ENCODE peak calls at places on chromosomes 2 and 18, in four cellular contexts. D, M, R and Y are unnamed samples.

GRCh38 chr2:77228379-77228778 is 293.8 kb downstream of the LRRTM4 start:
- DNase-seq in D (no peak), M (no peak), R (no peak), Y (no peak)

GRCh38 chr2:210558708-210559107 is 2.3 kb downstream of the CPS1 start:
- DNase-seq in D (peak), M (no peak), R (no peak), Y (no peak)

GRCh38 chr2:72367530-72368225 is 220.0 kb upstream of the CYP26B1 start:
- DNase-seq in D (peak), M (peak), R (no peak), Y (peak)

GRCh38 chr2:88452151-88452851 is at the start of gene FOXI3:
- DNase-seq in D (no peak), M (no peak), R (no peak), Y (peak)

GRCh38 chr2:127197475-127198385 is 22.4 kb downstream of the CYP27C1 start:
- DNase-seq in D (peak), M (peak), R (peak), Y (peak)

GRCh38 chr18:79940126-79940813 is 11.2 kb downstream of the SLC66A2 start:
- DNase-seq in D (no peak), M (no peak), R (no peak), Y (peak)

GRCh38 chr18:11989966-11990380 is 8.7 kb downstream of the IMPA2 start:
- DNase-seq in D (no peak), M (no peak), R (no peak), Y (peak)

GRCh38 chr18:45962461-45962860 is 4.7 kb downstream of the EPG5 start:
- DNase-seq in D (no peak), M (peak), R (no peak), Y (no peak)

GRCh38 chr18:49277395-49278036 is 182.9 kb downstream of the DYM start:
- DNase-seq in D (no peak), M (no peak), R (no peak), Y (no peak)

GRCh38 chr2:45788401-45788800 is 136.9 kb downstream of the PRKCE start:
- DNase-seq in D (no peak), M (no peak), R (no peak), Y (no peak)

GRCh38 chr18:12637393-12637792 is 20.5 kb downstream of the SPIRE1 start:
- DNase-seq in D (peak), M (no peak), R (no peak), Y (no peak)

GRCh38 chr2:26607698-26608097 is 33.5 kb downstream of the CIB4 start:
- DNase-seq in D (no peak), M (no peak), R (no peak), Y (no peak)

GRCh38 chr2:2836343-2837070 is 505.4 kb upstream of the MYT1L start:
- DNase-seq in D (no peak), M (no peak), R (no peak), Y (no peak)

GRCh38 chr2:240299710-240300068 is 135.8 kb upstream of the GPC1 start:
- DNase-seq in D (no peak), M (no peak), R (no peak), Y (no peak)

GRCh38 chr2:101818531-101819451 is 121.3 kb downstream of the MAP4K4 start:
- DNase-seq in D (no peak), M (peak), R (no peak), Y (no peak)

DNA sequence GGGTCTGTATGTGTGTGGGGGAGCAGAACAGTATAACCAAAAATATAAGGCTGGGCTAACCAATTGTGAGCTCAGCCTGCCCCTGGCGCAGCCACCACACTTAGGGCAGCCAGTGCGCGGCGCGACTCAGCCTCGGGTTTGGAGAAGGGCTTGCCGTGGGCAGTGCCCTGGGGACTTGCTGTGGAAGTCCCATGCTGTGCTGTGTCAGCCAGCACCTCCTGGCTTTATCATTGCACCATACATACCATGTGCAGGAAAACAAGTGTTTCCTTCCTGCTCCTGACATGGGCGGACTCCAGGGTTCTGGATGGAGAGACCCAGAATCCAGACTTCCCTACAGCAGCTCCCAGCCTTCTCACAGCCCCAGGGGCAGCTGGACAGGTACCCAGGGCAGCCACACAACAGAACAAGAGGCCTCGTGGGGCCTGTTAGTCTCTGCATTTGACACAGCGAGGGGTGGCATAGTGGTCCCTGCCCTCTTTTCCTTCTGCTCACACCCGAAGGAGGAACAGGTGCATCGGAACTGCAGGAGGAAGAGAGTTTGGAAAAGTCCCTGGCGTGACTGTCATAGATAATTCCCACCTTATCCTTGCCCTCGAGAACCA is 54.2 kb downstream of the SDC1 start:
- DNase-seq in D (no peak), M (no peak), R (no peak), Y (no peak)
- TF ChIP-seq NR3C1 in D (no peak), M (no peak), R (no peak), Y (no peak)

GRCh38 chr18:39058386-39059000 is 1492.9 kb upstream of the CELF4 start:
- DNase-seq in D (no peak), M (no peak), R (no peak), Y (no peak)

GRCh38 chr18:39057423-39058057 is 1491.9 kb upstream of the CELF4 start:
- DNase-seq in D (no peak), M (no peak), R (no peak), Y (no peak)

GRCh38 chr18:39051013-39051412 is 1485.4 kb upstream of the CELF4 start:
- DNase-seq in D (no peak), M (no peak), R (no peak), Y (no peak)

GRCh38 chr18:39053569-39053968 is 1488.0 kb upstream of the CELF4 start:
- DNase-seq in D (no peak), M (no peak), R (no peak), Y (no peak)
- TF ChIP-seq NR3C1 in D (no peak), M (no peak), R (no peak), Y (no peak)

GRCh38 chr18:62187543-62188378 is 706 bp downstream of the RELCH start:
- DNase-seq in D (peak), M (peak), R (peak), Y (peak)

GRCh38 chr18:62182220-62182619 is 4.6 kb downstream of the PIGN start:
- DNase-seq in D (no peak), M (no peak), R (no peak), Y (no peak)

GRCh38 chr18:62179213-62179612 is 7.6 kb downstream of the PIGN start:
- DNase-seq in D (no peak), M (no peak), R (no peak), Y (no peak)

GRCh38 chr18:62186656-62187542 is at the start of the genes PIGN and RELCH:
- DNase-seq in D (peak), M (peak), R (peak), Y (peak)

DNA sequence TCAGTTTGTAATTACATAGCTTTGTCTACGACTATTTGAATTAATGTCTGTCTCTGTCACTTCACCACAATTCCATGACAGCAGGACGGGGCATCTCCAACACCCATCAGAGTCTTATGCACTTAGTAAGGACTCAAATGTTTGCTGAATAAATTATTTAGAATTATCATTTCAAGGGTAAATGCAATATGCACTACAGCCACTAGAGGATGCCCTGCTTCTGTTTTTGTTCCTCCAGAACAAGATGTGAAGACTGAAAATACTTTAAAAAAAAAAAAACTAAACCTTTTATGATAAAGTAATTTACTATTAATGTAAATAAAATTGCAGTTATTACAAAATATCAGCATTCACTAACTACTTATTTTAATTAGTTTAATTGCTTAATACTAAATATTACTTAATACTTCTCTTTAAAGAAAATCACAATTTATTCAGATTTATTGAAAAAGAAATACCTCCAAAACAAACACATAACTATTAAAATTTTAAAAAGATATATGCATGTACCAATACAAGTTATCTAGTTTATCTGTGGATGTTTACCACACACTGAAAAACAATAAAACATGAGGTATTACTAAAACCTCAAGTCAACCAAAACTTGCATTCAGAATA is 3.2 kb downstream of the PIGN start:
- DNase-seq in D (peak), M (peak), R (peak), Y (no peak)
- TF ChIP-seq NR3C1 in D (no peak), M (no peak), R (no peak), Y (no peak)

GRCh38 chr2:167692191-167692590 is 555.2 kb downstream of the STK39 start:
- DNase-seq in D (no peak), M (no peak), R (no peak), Y (no peak)
- TF ChIP-seq NR3C1 in D (no peak), M (no peak), R (no peak), Y (no peak)

GRCh38 chr2:53460347-53460746 is 307.3 kb upstream of the CHAC2 start:
- DNase-seq in D (no peak), M (peak), R (no peak), Y (no peak)
- TF ChIP-seq NR3C1 in D (no peak), M (no peak), R (no peak), Y (no peak)

GRCh38 chr2:238247841-238248440 is 8.1 kb upstream of the HES6 start:
- DNase-seq in D (no peak), M (no peak), R (no peak), Y (no peak)

GRCh38 chr2:238251986-238252385 is 12.1 kb upstream of the HES6 start:
- DNase-seq in D (no peak), M (no peak), R (no peak), Y (no peak)

GRCh38 chr2:238252766-238253630 is 13.2 kb upstream of the HES6 start:
- DNase-seq in D (no peak), M (no peak), R (no peak), Y (no peak)

GRCh38 chr2:238251331-238251730 is 11.5 kb upstream of the HES6 start:
- DNase-seq in D (no peak), M (no peak), R (no peak), Y (no peak)

DNA sequence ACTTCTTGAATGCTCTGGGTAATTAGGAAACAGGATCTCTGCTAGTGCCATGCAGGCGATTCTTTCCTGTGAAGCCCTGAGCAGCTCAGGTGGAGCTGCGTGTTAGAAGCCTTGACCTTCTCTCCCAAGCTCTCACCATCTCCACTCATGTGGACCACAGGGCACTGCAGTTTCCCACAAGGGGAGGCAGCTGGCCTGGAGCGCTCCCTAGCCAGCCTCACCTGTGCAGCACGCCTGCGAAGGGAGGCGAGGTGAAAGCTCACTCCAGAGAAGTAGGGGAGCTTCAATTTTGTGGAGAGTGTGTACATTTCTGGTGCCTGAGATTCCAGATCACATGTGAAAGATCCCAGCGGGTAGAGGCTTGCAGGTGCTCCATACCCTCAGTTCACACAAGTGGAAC is 11.1 kb upstream of the HES6 start:
- DNase-seq in D (no peak), M (no peak), R (no peak), Y (no peak)
- TF ChIP-seq NR3C1 in D (no peak), M (no peak), R (no peak), Y (no peak)

GRCh38 chr2:67079729-67080128 is 317.4 kb upstream of the ETAA1 start:
- DNase-seq in D (no peak), M (no peak), R (no peak), Y (no peak)
- TF ChIP-seq NR3C1 in D (no peak), M (no peak), R (no peak), Y (no peak)

GRCh38 chr18:56096861-56097260 is 508.9 kb upstream of the TCF4 start:
- DNase-seq in D (no peak), M (no peak), R (no peak), Y (no peak)
- TF ChIP-seq NR3C1 in D (no peak), M (no peak), R (no peak), Y (no peak)

GRCh38 chr2:120716641-120717585 is 18.8 kb upstream of the GLI2 start:
- DNase-seq in D (no peak), M (no peak), R (no peak), Y (no peak)

GRCh38 chr2:120711694-120712093 is 24.0 kb upstream of the GLI2 start:
- DNase-seq in D (no peak), M (no peak), R (no peak), Y (no peak)

GRCh38 chr2:120715941-120716340 is 19.7 kb upstream of the GLI2 start:
- DNase-seq in D (no peak), M (no peak), R (no peak), Y (no peak)

GRCh38 chr2:120712180-120712678 is 23.4 kb upstream of the GLI2 start:
- DNase-seq in D (no peak), M (no peak), R (no peak), Y (no peak)

DNA sequence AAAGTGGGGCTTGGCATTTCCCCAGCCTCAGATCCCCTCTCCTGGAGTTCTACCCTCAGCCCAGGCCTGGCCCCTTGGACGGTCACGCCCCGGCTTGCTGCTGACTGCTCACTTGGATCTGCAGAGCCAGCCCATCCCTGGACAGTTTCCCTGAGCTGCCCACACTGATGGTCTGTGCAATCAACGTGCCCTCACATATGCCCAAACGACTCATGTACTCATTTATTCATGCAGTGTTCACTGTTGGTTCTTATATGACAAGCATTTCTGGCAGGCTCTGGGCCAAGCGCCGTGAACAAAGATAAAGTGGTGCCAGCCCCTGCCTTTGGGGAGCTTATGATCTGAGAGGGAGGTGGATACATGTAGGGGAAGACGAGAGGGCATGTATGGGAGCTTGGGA is 20.3 kb upstream of the GLI2 start:
- DNase-seq in D (no peak), M (no peak), R (no peak), Y (no peak)
- TF ChIP-seq NR3C1 in D (no peak), M (no peak), R (no peak), Y (no peak)